ENCODE peak calls at places on chromosomes 6 and 20, in six cellular contexts. C is activated CD8-positive, alpha-beta T cell treated with anti-CD3 and anti-CD28 coated beads for 36 hours; W is activated T-cell treated with anti-CD3 and anti-CD28 coated beads, Interleukin-2, amount 50 U/mL, for 48 hours; E is DMS 273 treated with DMSO at 0.1 percent for 48 hours; F is GM19239; T is occipital lobe. J is an unnamed sample.

GRCh38 chr6:111950661-111951426 is 77.6 kb upstream of the FYN start:
- DNase-seq in W (no peak), C (no peak), F (no peak), E (peak), T (no peak), J (no peak)

GRCh38 chr20:41004561-41005360 is 23.9 kb upstream of the TOP1 start:
- DNase-seq in E (peak), C (peak), F (no peak), W (peak), T (no peak), J (no peak)

GRCh38 chr6:34981951-34982350 is 92.9 kb downstream of the ANKS1A start:
- DNase-seq in T (no peak), F (no peak), E (no peak), W (no peak), C (no peak), J (no peak)

GRCh38 chr20:18380908-18381529 is 85.8 kb downstream of the DZANK1 start:
- DNase-seq in F (no peak), E (no peak), C (no peak), T (no peak), W (no peak), J (no peak)

GRCh38 chr6:14216931-14217684 is 99.5 kb downstream of the CD83 start:
- DNase-seq in F (no peak), T (no peak), W (no peak), C (no peak), E (no peak), J (no peak)

GRCh38 chr6:111871725-111872520 is 1.3 kb downstream of the FYN start:
- DNase-seq in C (peak), F (no peak), E (no peak), W (peak), T (peak), J (peak)

GRCh38 chr20:61941721-61942405 is 123.8 kb downstream of the TAF4 start:
- DNase-seq in E (no peak), C (no peak), W (no peak), T (no peak), F (no peak), J (no peak)

GRCh38 chr6:104754788-104755409 is 104.8 kb downstream of the HACE1 start:
- DNase-seq in E (no peak), T (no peak), C (no peak), F (no peak), W (no peak), J (no peak)

GRCh38 chr6:15352884-15353283 is 107.0 kb downstream of the JARID2 start:
- DNase-seq in F (no peak), E (no peak), T (no peak), W (no peak), C (no peak), J (no peak)

GRCh38 chr20:1370548-1371110 is 22.2 kb downstream of the FKBP1A start:
- DNase-seq in E (no peak), C (no peak), W (no peak), F (no peak), T (no peak), J (no peak)

GRCh38 chr20:36035720-36036119 is 67.3 kb downstream of the CNBD2 start:
- DNase-seq in W (no peak), T (no peak), C (no peak), E (no peak), F (no peak), J (no peak)

GRCh38 chr6:91816335-91816734 is 1229.5 kb upstream of the MAP3K7 start:
- DNase-seq in C (no peak), E (no peak), T (no peak), W (no peak), F (no peak), J (no peak)

GRCh38 chr6:34560366-34561226 is 4.5 kb upstream of the SPDEF start:
- DNase-seq in W (no peak), E (peak), T (no peak), F (no peak), C (no peak), J (no peak)

GRCh38 chr20:11287156-11287555 is 613.4 kb upstream of the JAG1 start:
- DNase-seq in T (no peak), E (no peak), F (no peak), W (no peak), C (no peak), J (no peak)

GRCh38 chr6:7905416-7905815 is 5.2 kb downstream of the TXNDC5 start:
- DNase-seq in C (no peak), W (no peak), F (no peak), E (no peak), T (no peak), J (no peak)

GRCh38 chr6:67854098-67854497 is 781.0 kb upstream of the ADGRB3 start:
- DNase-seq in C (no peak), E (no peak), W (no peak), F (no peak), T (no peak), J (no peak)

GRCh38 chr20:52035977-52036376 is 155.6 kb downstream of the ZFP64 start:
- DNase-seq in W (no peak), C (no peak), T (no peak), E (no peak), F (no peak), J (no peak)

GRCh38 chr20:44961868-44962267 is 1.7 kb upstream of the TOMM34 start:
- DNase-seq in W (no peak), F (no peak), C (no peak), E (no peak), T (no peak), J (no peak)

GRCh38 chr6:109511832-109512231 is 28.8 kb upstream of the ZBTB24 start:
- DNase-seq in T (no peak), E (no peak), C (no peak), W (no peak), F (no peak), J (no peak)

J was measured in nucleus accumbens.